ENCODE peak calls at places on chromosome 14, in ten cellular contexts. N, T, G, Y, E, H, Z, L, U and V are unnamed samples.

GRCh38 chr14:68191567-68192321 is 372.2 kb downstream of the RAD51B start:
- DNase-seq in G (no peak), Z (peak), L (no peak), N (peak), H (no peak), U (no peak), T (peak), E (no peak), Y (no peak), V (no peak)

GRCh38 chr14:58488550-58488949 is 61.0 kb downstream of the KIAA0586 start:
- DNase-seq in N (no peak), Y (no peak), Z (no peak), E (peak), H (no peak), T (no peak), U (no peak), L (no peak), G (no peak), V (peak)

GRCh38 chr14:50544911-50545310 is 12.5 kb upstream of the MAP4K5 start:
- DNase-seq in H (no peak), T (peak), N (no peak), G (no peak), L (no peak), Z (no peak), E (no peak), Y (no peak), U (no peak), V (no peak)

GRCh38 chr14:82075566-82075965 is 541.9 kb upstream of the SEL1L start:
- DNase-seq in U (no peak), H (peak), T (no peak), N (no peak), L (no peak), Y (peak), E (no peak), Z (no peak), G (no peak), V (no peak)

GRCh38 chr14:100436745-100437406 is 113.7 kb downstream of the SLC25A47 start:
- DNase-seq in Y (no peak), L (no peak), T (peak), N (no peak), Z (peak), H (no peak), E (no peak), U (peak), G (no peak), V (no peak)

GRCh38 chr14:58738189-58738836 is 100.6 kb downstream of the DACT1 start:
- DNase-seq in E (peak), Y (no peak), T (no peak), G (no peak), U (no peak), L (no peak), N (no peak), H (no peak), Z (no peak), V (peak)

GRCh38 chr14:102663031-102663430 is 70.6 kb downstream of the RCOR1 start:
- DNase-seq in T (no peak), H (no peak), L (no peak), E (no peak), Z (no peak), U (no peak), N (no peak), G (no peak), Y (no peak), V (no peak)

GRCh38 chr14:22333408-22334274 is 255.4 kb downstream of the DAD1 start:
- DNase-seq in L (no peak), E (peak), U (no peak), G (no peak), Z (no peak), H (no peak), N (no peak), Y (no peak), T (no peak), V (peak)